ENCODE peak calls at places on chromosome 21, in seven cellular contexts. One of them, this sample, is unnamed.

GRCh38 chr21:37915941-37916794 is at the start of gene KCNJ6:
- DNase-seq in mammary epithelial cell: peak
- DNase-seq in kidney epithelial cell: no peak
- DNase-seq in spleen: no peak
- DNase-seq in HL-60: no peak
- DNase-seq in psoas muscle: no peak
- DNase-seq in fibroblast of the aortic adventitia: peak
- DNase-seq in this sample: peak

GRCh38 chr21:15631342-15631741 is 98.4 kb upstream of the USP25 start:
- DNase-seq in mammary epithelial cell: peak
- DNase-seq in kidney epithelial cell: peak
- DNase-seq in spleen: no peak
- DNase-seq in HL-60: no peak
- DNase-seq in psoas muscle: no peak
- DNase-seq in fibroblast of the aortic adventitia: peak
- DNase-seq in this sample: peak

GRCh38 chr21:29219165-29219770 is 79.5 kb upstream of the BACH1 start:
- DNase-seq in mammary epithelial cell: no peak
- DNase-seq in kidney epithelial cell: no peak
- DNase-seq in spleen: no peak
- DNase-seq in HL-60: no peak
- DNase-seq in psoas muscle: no peak
- DNase-seq in fibroblast of the aortic adventitia: peak
- DNase-seq in this sample: peak

GRCh38 chr21:39116761-39117425 is 66.4 kb downstream of the PSMG1 start:
- DNase-seq in mammary epithelial cell: no peak
- DNase-seq in kidney epithelial cell: no peak
- DNase-seq in spleen: no peak
- DNase-seq in HL-60: no peak
- DNase-seq in psoas muscle: no peak
- DNase-seq in fibroblast of the aortic adventitia: no peak
- DNase-seq in this sample: no peak

GRCh38 chr21:21003701-21004100 is 5.5 kb downstream of the NCAM2 start:
- DNase-seq in mammary epithelial cell: no peak
- DNase-seq in kidney epithelial cell: no peak
- DNase-seq in spleen: no peak
- DNase-seq in HL-60: peak
- DNase-seq in psoas muscle: no peak
- DNase-seq in fibroblast of the aortic adventitia: peak
- DNase-seq in this sample: peak

GRCh38 chr21:41458121-41458520 is 32.1 kb downstream of the MX1 start:
- DNase-seq in mammary epithelial cell: no peak
- DNase-seq in kidney epithelial cell: no peak
- DNase-seq in spleen: no peak
- DNase-seq in HL-60: no peak
- DNase-seq in psoas muscle: no peak
- DNase-seq in fibroblast of the aortic adventitia: no peak
- DNase-seq in this sample: no peak

GRCh38 chr21:42229676-42230075 is 10.7 kb downstream of the ABCG1 start:
- DNase-seq in mammary epithelial cell: no peak
- DNase-seq in kidney epithelial cell: no peak
- DNase-seq in spleen: no peak
- DNase-seq in HL-60: no peak
- DNase-seq in psoas muscle: no peak
- DNase-seq in fibroblast of the aortic adventitia: no peak
- DNase-seq in this sample: no peak

GRCh38 chr21:14119038-14119437 is 91.7 kb downstream of the LIPI start:
- DNase-seq in mammary epithelial cell: no peak
- DNase-seq in kidney epithelial cell: no peak
- DNase-seq in spleen: no peak
- DNase-seq in HL-60: no peak
- DNase-seq in psoas muscle: no peak
- DNase-seq in fibroblast of the aortic adventitia: no peak
- DNase-seq in this sample: no peak

GRCh38 chr21:42370894-42371654 is 4.7 kb upstream of the TFF1 start:
- DNase-seq in mammary epithelial cell: no peak
- DNase-seq in kidney epithelial cell: no peak
- DNase-seq in spleen: peak
- DNase-seq in HL-60: no peak
- DNase-seq in psoas muscle: no peak
- DNase-seq in fibroblast of the aortic adventitia: no peak
- DNase-seq in this sample: no peak

GRCh38 chr21:39071623-39072214 is 111.5 kb downstream of the PSMG1 start:
- DNase-seq in mammary epithelial cell: no peak
- DNase-seq in kidney epithelial cell: no peak
- DNase-seq in spleen: no peak
- DNase-seq in HL-60: no peak
- DNase-seq in psoas muscle: no peak
- DNase-seq in fibroblast of the aortic adventitia: peak
- DNase-seq in this sample: peak

GRCh38 chr21:41598561-41599511 is 90.9 kb upstream of the TMPRSS2 start:
- DNase-seq in mammary epithelial cell: no peak
- DNase-seq in kidney epithelial cell: no peak
- DNase-seq in spleen: no peak
- DNase-seq in HL-60: no peak
- DNase-seq in psoas muscle: no peak
- DNase-seq in fibroblast of the aortic adventitia: no peak
- DNase-seq in this sample: no peak

GRCh38 chr21:36155603-36156338 is 853 bp upstream of the DOP1B start:
- DNase-seq in mammary epithelial cell: peak
- DNase-seq in kidney epithelial cell: no peak
- DNase-seq in spleen: peak
- DNase-seq in HL-60: no peak
- DNase-seq in psoas muscle: peak
- DNase-seq in fibroblast of the aortic adventitia: no peak
- DNase-seq in this sample: no peak

GRCh38 chr21:31342328-31342727 is 1.7 kb downstream of the TIAM1 start:
- DNase-seq in mammary epithelial cell: no peak
- DNase-seq in kidney epithelial cell: no peak
- DNase-seq in spleen: no peak
- DNase-seq in HL-60: no peak
- DNase-seq in psoas muscle: no peak
- DNase-seq in fibroblast of the aortic adventitia: no peak
- DNase-seq in this sample: no peak
- H3K4me3 ChIP-seq in mammary epithelial cell: no peak
- H3K4me3 ChIP-seq in kidney epithelial cell: no peak
- H3K4me3 ChIP-seq in spleen: peak
- H3K4me3 ChIP-seq in HL-60: no peak
- H3K4me3 ChIP-seq in psoas muscle: no peak
- H3K4me3 ChIP-seq in fibroblast of the aortic adventitia: no peak
- H3K4me3 ChIP-seq in this sample: no peak

DNA sequence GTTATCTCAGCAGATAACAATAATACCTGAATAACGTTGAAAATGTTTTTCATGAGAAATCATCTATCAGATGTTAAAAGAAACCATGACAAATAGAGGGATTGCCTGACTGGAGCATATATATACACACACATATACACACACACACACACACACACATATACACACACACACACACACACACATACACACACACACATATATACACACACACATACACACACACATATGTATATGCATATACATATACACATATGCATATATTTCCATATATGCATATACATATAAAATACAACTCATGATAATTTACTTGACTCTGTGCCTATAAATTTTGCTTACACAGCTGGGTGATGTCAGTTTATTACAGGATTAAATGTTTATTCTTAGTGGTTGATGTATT is 847.3 kb upstream of the ADAMTS5 start:
- DNase-seq in mammary epithelial cell: no peak
- DNase-seq in kidney epithelial cell: no peak
- DNase-seq in spleen: no peak
- DNase-seq in HL-60: no peak
- DNase-seq in psoas muscle: no peak
- DNase-seq in fibroblast of the aortic adventitia: no peak
- DNase-seq in this sample: no peak
- TF ChIP-seq CTCF in mammary epithelial cell: no peak
- TF ChIP-seq CTCF in kidney epithelial cell: no peak
- TF ChIP-seq CTCF in spleen: no peak
- TF ChIP-seq CTCF in HL-60: no peak
- TF ChIP-seq CTCF in psoas muscle: no peak
- TF ChIP-seq CTCF in fibroblast of the aortic adventitia: no peak
- TF ChIP-seq CTCF in this sample: no peak

GRCh38 chr21:45555557-45556301 is 13.5 kb upstream of the SLC19A1 start:
- DNase-seq in mammary epithelial cell: peak
- DNase-seq in kidney epithelial cell: no peak
- DNase-seq in spleen: peak
- DNase-seq in HL-60: no peak
- DNase-seq in psoas muscle: peak
- DNase-seq in fibroblast of the aortic adventitia: peak
- DNase-seq in this sample: peak

GRCh38 chr21:45556645-45557601 is 14.7 kb upstream of the SLC19A1 start:
- DNase-seq in mammary epithelial cell: no peak
- DNase-seq in kidney epithelial cell: no peak
- DNase-seq in spleen: peak
- DNase-seq in HL-60: no peak
- DNase-seq in psoas muscle: peak
- DNase-seq in fibroblast of the aortic adventitia: peak
- DNase-seq in this sample: no peak

GRCh38 chr21:45556302-45556644 is 14.0 kb upstream of the SLC19A1 start:
- DNase-seq in mammary epithelial cell: no peak
- DNase-seq in kidney epithelial cell: no peak
- DNase-seq in spleen: no peak
- DNase-seq in HL-60: no peak
- DNase-seq in psoas muscle: no peak
- DNase-seq in fibroblast of the aortic adventitia: no peak
- DNase-seq in this sample: no peak

GRCh38 chr21:45554477-45555175 is 12.4 kb upstream of the SLC19A1 start:
- DNase-seq in mammary epithelial cell: peak
- DNase-seq in kidney epithelial cell: no peak
- DNase-seq in spleen: peak
- DNase-seq in HL-60: peak
- DNase-seq in psoas muscle: peak
- DNase-seq in fibroblast of the aortic adventitia: peak
- DNase-seq in this sample: peak

DNA sequence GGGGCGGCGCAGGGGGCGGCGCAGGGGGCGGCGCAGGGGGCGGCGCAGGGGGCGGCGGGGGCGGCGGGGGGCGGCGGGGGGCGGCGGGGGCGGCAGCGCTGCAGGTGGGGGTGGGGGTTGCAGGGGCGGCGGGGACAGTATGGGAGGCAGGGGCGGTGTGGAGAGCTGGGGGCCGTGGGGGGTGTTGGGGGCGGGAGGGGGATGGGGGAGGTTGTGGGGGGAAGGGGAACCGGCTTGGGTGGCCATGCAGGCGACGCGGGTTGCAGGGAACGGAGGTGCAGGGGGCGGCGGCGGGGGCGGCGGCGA is 13.0 kb upstream of the SLC19A1 start:
- DNase-seq in mammary epithelial cell: no peak
- DNase-seq in kidney epithelial cell: no peak
- DNase-seq in spleen: no peak
- DNase-seq in HL-60: no peak
- DNase-seq in psoas muscle: no peak
- DNase-seq in fibroblast of the aortic adventitia: no peak
- DNase-seq in this sample: no peak
- H3K4me3 ChIP-seq in mammary epithelial cell: peak
- H3K4me3 ChIP-seq in kidney epithelial cell: no peak
- H3K4me3 ChIP-seq in spleen: peak
- H3K4me3 ChIP-seq in HL-60: peak
- H3K4me3 ChIP-seq in psoas muscle: peak
- H3K4me3 ChIP-seq in fibroblast of the aortic adventitia: no peak
- H3K4me3 ChIP-seq in this sample: peak

GRCh38 chr21:40422851-40423635 is 423.9 kb downstream of the DSCAM start:
- DNase-seq in mammary epithelial cell: no peak
- DNase-seq in kidney epithelial cell: peak
- DNase-seq in spleen: no peak
- DNase-seq in HL-60: no peak
- DNase-seq in psoas muscle: no peak
- DNase-seq in fibroblast of the aortic adventitia: no peak
- DNase-seq in this sample: no peak
- TF ChIP-seq CTCF in mammary epithelial cell: no peak
- TF ChIP-seq CTCF in kidney epithelial cell: no peak
- TF ChIP-seq CTCF in spleen: no peak
- TF ChIP-seq CTCF in HL-60: no peak
- TF ChIP-seq CTCF in psoas muscle: no peak
- TF ChIP-seq CTCF in fibroblast of the aortic adventitia: no peak
- TF ChIP-seq CTCF in this sample: no peak

DNA sequence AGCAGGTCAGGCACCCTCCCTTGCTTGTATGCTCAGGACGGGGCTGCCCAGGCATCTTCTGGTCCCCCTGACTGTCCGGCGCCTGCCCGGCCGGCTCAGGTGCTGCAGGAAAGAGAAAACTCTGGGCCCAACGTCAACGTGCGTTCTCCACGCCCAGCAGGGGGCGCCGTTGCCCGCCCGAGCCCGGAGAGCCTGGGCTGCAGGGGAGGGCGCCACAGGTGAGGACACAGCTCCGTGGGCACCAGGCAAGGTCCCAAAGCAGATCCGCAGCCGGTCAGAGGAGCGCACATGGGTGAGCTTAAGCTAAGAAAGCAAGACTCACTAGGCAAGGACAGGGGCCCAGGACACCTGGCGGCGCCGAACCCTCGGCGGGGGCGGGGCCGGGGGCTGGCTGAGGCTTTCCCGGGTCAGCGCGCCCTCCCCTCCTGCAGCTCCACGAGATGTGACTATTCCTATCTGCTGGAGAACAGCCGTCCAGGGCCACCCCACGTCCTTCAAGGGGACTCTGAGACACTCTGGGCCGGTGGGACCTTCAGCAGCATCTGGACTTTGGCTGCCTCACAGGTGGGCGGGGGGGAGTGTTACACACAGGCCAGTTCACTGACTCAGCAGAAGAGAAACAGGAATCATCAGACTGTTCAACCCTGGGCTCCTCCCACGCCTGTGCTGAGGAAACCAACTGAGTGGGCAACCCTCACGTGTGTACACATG is 29.3 kb downstream of the KRTAP10-1 start:
- DNase-seq in mammary epithelial cell: peak
- DNase-seq in kidney epithelial cell: peak
- DNase-seq in spleen: peak
- DNase-seq in HL-60: peak
- DNase-seq in psoas muscle: peak
- DNase-seq in fibroblast of the aortic adventitia: peak
- DNase-seq in this sample: peak
- H3K4me3 ChIP-seq in mammary epithelial cell: peak
- H3K4me3 ChIP-seq in kidney epithelial cell: peak
- H3K4me3 ChIP-seq in spleen: peak
- H3K4me3 ChIP-seq in HL-60: no peak
- H3K4me3 ChIP-seq in psoas muscle: no peak
- H3K4me3 ChIP-seq in fibroblast of the aortic adventitia: no peak
- H3K4me3 ChIP-seq in this sample: no peak

GRCh38 chr21:34073032-34073748 is at the start of the genes MRPS6 and SLC5A3:
- DNase-seq in mammary epithelial cell: peak
- DNase-seq in kidney epithelial cell: peak
- DNase-seq in spleen: peak
- DNase-seq in HL-60: peak
- DNase-seq in psoas muscle: peak
- DNase-seq in fibroblast of the aortic adventitia: peak
- DNase-seq in this sample: peak
- TF ChIP-seq CTCF in mammary epithelial cell: no peak
- TF ChIP-seq CTCF in kidney epithelial cell: no peak
- TF ChIP-seq CTCF in spleen: no peak
- TF ChIP-seq CTCF in HL-60: no peak
- TF ChIP-seq CTCF in psoas muscle: no peak
- TF ChIP-seq CTCF in fibroblast of the aortic adventitia: no peak
- TF ChIP-seq CTCF in this sample: no peak

DNA sequence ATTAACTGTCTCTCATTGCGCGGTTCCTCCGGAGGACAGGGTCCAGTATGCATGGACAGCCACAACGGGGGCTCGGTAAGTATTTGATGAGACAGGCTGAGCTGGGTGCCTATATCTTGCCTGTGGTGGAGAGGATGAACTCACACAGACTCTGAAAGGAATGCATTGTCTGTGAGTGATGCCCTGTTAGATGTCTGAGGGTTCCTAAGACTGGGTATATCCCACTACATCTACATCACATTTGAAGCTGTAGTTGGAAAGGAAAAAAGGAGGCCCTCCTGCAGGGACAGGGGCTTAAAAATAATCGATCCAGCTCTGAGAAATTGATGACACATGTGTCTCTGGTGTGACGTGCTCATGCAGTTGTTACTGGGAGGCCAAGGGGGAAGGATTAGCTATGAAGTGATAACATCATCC is 1.9 kb downstream of the ADARB1 start:
- DNase-seq in mammary epithelial cell: peak
- DNase-seq in kidney epithelial cell: no peak
- DNase-seq in spleen: no peak
- DNase-seq in HL-60: no peak
- DNase-seq in psoas muscle: no peak
- DNase-seq in fibroblast of the aortic adventitia: no peak
- DNase-seq in this sample: peak
- H3K4me3 ChIP-seq in mammary epithelial cell: peak
- H3K4me3 ChIP-seq in kidney epithelial cell: no peak
- H3K4me3 ChIP-seq in spleen: peak
- H3K4me3 ChIP-seq in HL-60: no peak
- H3K4me3 ChIP-seq in psoas muscle: peak
- H3K4me3 ChIP-seq in fibroblast of the aortic adventitia: no peak
- H3K4me3 ChIP-seq in this sample: peak